ENCODE peak calls at places on chromosome 7, in five cellular contexts. S is CD4-positive, CD25-positive, alpha-beta regulatory T cell; W is activated T-cell treated with anti-CD3 and anti-CD28 coated beads for 4 hours; H is NCI-H2081; O is T-helper 1 cell. L is an unnamed sample.

GRCh38 chr7:111090834-111091233 is at the start of gene LRRN3:
- DNase-seq in H (peak), O (no peak), W (peak), S (peak), L (no peak)

GRCh38 chr7:99597762-99598501 is at the start of gene TMEM225B:
- DNase-seq in O (no peak), H (no peak), W (no peak), S (peak), L (no peak)

GRCh38 chr7:138097064-138097741 is 20.9 kb downstream of the AKR1D1 start:
- DNase-seq in H (no peak), O (no peak), W (no peak), S (peak), L (peak)

GRCh38 chr7:66500087-66500486 is 128.6 kb upstream of the KCTD7 start:
- DNase-seq in S (no peak), W (no peak), H (no peak), O (no peak), L (no peak)

GRCh38 chr7:73668103-73668937 is 689 bp downstream of the VPS37D start:
- DNase-seq in W (no peak), H (no peak), S (no peak), O (no peak), L (no peak)

GRCh38 chr7:111914287-111914686 is 291.9 kb downstream of the DOCK4 start:
- DNase-seq in H (no peak), S (no peak), O (no peak), W (no peak), L (no peak)

GRCh38 chr7:131131746-131132431 is 195.8 kb upstream of the MKLN1 start:
- DNase-seq in O (no peak), W (no peak), S (no peak), H (no peak), L (no peak)

GRCh38 chr7:107208563-107208962 is 39.8 kb downstream of the HBP1 start:
- DNase-seq in O (no peak), H (no peak), S (no peak), W (no peak), L (no peak)

GRCh38 chr7:151059362-151060112 is at the start of gene SLC4A2:
- DNase-seq in S (peak), O (peak), W (peak), H (peak), L (peak)

L was measured in B cell.